ENCODE peak calls at places on chromosomes 5 and 9, in ten cellular contexts. Z is IMR-90, W is cardiac muscle cell, U is Peyer's patch, L is hepatocyte, N is ovary, H is mucosa of descending colon, Q is HCT116, G is endodermal cell, M is pancreas. E is an unnamed sample. For H3K9me3 and H3K4me1, the result is how much of the 10 kb centered on the place peaks cover.

GRCh38 chr5:104498281-104498680 is 935.7 kb upstream of the NUDT12 start:
- DNase-seq in Z (peak), W (peak), U (no peak), L (peak), N (no peak), H (no peak), Q (no peak), G (no peak), M (no peak), E (no peak)

GRCh38 chr5:54093081-54093492 is 217.3 kb downstream of the ARL15 start:
- DNase-seq in Z (no peak), W (no peak), U (no peak), L (no peak), N (no peak), H (no peak), Q (no peak), G (no peak), M (no peak), E (no peak)

GRCh38 chr5:94810281-94810680 is 191.8 kb downstream of the SLF1 start:
- DNase-seq in Z (no peak), W (no peak), U (no peak), L (no peak), N (no peak), H (no peak), Q (no peak), G (no peak), M (no peak), E (no peak)

GRCh38 chr5:127519527-127519926 is 2.1 kb downstream of the PRRC1 start:
- DNase-seq in Z (peak), W (peak), U (no peak), L (no peak), N (no peak), H (no peak), Q (no peak), G (no peak), M (no peak), E (no peak)

GRCh38 chr5:60521379-60522298 is 178.3 kb downstream of the DEPDC1B start:
- DNase-seq in Z (no peak), W (no peak), U (no peak), L (no peak), N (no peak), H (no peak), Q (no peak), G (no peak), M (no peak), E (no peak)

GRCh38 chr5:140011297-140011802 is 31.7 kb downstream of the NRG2 start:
- DNase-seq in Z (peak), W (no peak), U (no peak), L (peak), N (no peak), H (no peak), Q (no peak), G (no peak), M (no peak), E (no peak)

GRCh38 chr9:129402931-129403742 is 217.8 kb downstream of the C9orf50 start:
- DNase-seq in Z (no peak), W (no peak), U (no peak), L (no peak), N (peak), H (no peak), Q (no peak), G (no peak), M (no peak), E (no peak)

GRCh38 chr9:18056993-18057369 is 417.0 kb upstream of the ADAMTSL1 start:
- DNase-seq in Z (no peak), W (no peak), U (no peak), L (no peak), N (no peak), H (no peak), Q (no peak), G (no peak), M (no peak), E (no peak)

GRCh38 chr5:120293796-120294195 is 170.3 kb upstream of the PRR16 start:
- DNase-seq in Z (peak), W (peak), U (no peak), L (no peak), N (no peak), H (no peak), Q (no peak), G (no peak), M (no peak), E (no peak)

GRCh38 chr5:178332096-178332780 is 99.6 kb upstream of the PHYKPL start:
- DNase-seq in Z (no peak), W (no peak), U (no peak), L (no peak), N (no peak), H (no peak), Q (no peak), G (no peak), M (no peak), E (no peak)

GRCh38 chr5:143066556-143067281 is 296.5 kb downstream of the ARHGAP26 start:
- DNase-seq in Z (no peak), W (no peak), U (no peak), L (no peak), N (no peak), H (peak), Q (no peak), G (no peak), M (no peak), E (no peak)

GRCh38 chr9:38046669-38047300 is 22.2 kb downstream of the SHB start:
- DNase-seq in Z (peak), W (peak), U (no peak), L (peak), N (no peak), H (no peak), Q (peak), G (no peak), M (peak), E (peak)

GRCh38 chr9:97714435-97714834 is 17.3 kb upstream of the XPA start:
- DNase-seq in Z (peak), W (peak), U (no peak), L (peak), N (no peak), H (no peak), Q (no peak), G (no peak), M (no peak), E (no peak)

GRCh38 chr5:39657943-39658342 is 233.2 kb upstream of the DAB2 start:
- DNase-seq in Z (no peak), W (no peak), U (no peak), L (no peak), N (no peak), H (no peak), Q (no peak), G (no peak), M (no peak), E (no peak)

GRCh38 chr9:1647776-1648175 is 367.4 kb upstream of the SMARCA2 start:
- DNase-seq in Z (no peak), W (peak), U (no peak), L (no peak), N (no peak), H (peak), Q (no peak), G (no peak), M (no peak), E (no peak)

GRCh38 chr9:37531699-37532098 is 44.5 kb downstream of the FBXO10 start:
- DNase-seq in Z (no peak), W (no peak), U (peak), L (no peak), N (no peak), H (no peak), Q (no peak), G (no peak), M (no peak), E (no peak)

DNA sequence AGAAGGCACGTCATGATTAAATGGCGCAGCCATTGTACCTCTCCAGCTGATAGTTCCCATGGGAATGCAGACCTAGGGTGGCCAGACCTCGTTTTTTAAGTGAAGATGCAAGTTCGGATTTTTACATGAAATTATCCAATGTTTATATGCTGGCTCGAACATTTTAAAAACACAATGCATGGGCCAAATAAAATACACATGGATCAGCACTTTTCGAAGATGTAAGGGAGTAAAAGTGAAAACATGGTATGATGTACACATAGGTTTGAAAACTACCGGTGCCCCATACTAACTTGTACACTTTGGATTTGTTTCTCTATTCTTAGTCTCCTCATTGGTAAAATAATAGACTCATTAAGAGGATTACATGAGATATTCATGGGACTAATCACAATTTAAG is 412.5 kb upstream of the CCNG1 start:
- DNase-seq in Z (no peak), W (no peak), U (no peak), L (no peak), N (no peak), H (no peak), Q (no peak), G (no peak), M (no peak), E (no peak)
- H3K9me3 ChIP-seq in Z (under half), W (under half), U (under half), L (under half), N (under half), H (under half), Q (under half), G (under half), M (under half), E (under half)

GRCh38 chr9:133342570-133342969 is 5.4 kb downstream of the MED22 start:
- DNase-seq in Z (no peak), W (no peak), U (no peak), L (no peak), N (no peak), H (no peak), Q (no peak), G (peak), M (no peak), E (peak)
- TF ChIP-seq CTCF in Z (peak), W (no peak), U (no peak), L (no peak), N (no peak), H (no peak), Q (peak), G (no peak), M (no peak), E (no peak)

GRCh38 chr5:3615217-3615616 is 19.6 kb downstream of the IRX1 start:
- DNase-seq in Z (no peak), W (no peak), U (no peak), L (no peak), N (no peak), H (no peak), Q (no peak), G (no peak), M (no peak), E (no peak)
- H3K4me1 ChIP-seq in Z (under half), W (under half), U (under half), L (under half), N (under half), H (under half), Q (under half), G (under half), M (under half), E (under half)

DNA sequence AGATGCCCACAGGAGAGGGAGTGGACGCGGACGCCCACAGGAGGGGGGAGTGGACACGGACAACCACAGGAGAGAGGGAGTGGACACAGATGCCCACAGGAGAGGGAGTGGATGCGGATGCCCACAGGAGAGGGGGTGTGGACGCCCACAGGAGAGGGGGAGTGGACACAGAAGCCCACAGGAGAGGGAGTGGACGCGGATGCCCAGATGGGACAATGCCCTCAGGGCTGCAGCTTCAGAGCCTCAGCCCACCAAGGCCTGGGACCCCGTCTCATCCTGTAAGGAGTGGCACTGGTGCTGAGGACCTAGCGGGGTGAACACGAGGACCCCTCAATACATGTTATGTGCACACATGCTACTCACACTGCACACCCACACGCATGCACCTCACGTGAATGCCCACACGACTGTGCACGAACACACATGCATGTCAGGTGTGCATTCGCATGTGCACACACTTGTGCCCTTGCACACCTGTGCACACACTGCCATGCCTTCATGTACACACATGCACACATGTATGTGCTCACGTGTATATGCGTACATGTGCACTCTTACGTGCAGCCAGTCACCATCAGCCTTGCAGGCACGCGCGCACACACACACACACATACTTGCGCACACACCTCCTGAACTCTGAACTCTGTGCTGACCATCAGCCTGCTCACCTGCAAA is 34.8 kb downstream of the SLC6A18 start:
- DNase-seq in Z (no peak), W (no peak), U (no peak), L (no peak), N (no peak), H (no peak), Q (no peak), G (no peak), M (no peak), E (no peak)
- H3K9me3 ChIP-seq in Z (under half), W (under half), U (under half), L (under half), N (under half), H (under half), Q (under half), G (under half), M (under half), E (under half)

GRCh38 chr5:9034671-9035070 is 511.2 kb downstream of the SEMA5A start:
- DNase-seq in Z (peak), W (peak), U (no peak), L (no peak), N (no peak), H (no peak), Q (no peak), G (no peak), M (no peak), E (no peak)

GRCh38 chr5:9033524-9033923 is 512.4 kb downstream of the SEMA5A start:
- DNase-seq in Z (no peak), W (no peak), U (no peak), L (no peak), N (no peak), H (no peak), Q (no peak), G (no peak), M (no peak), E (no peak)

GRCh38 chr5:9037048-9037447 is 508.8 kb downstream of the SEMA5A start:
- DNase-seq in Z (no peak), W (no peak), U (no peak), L (no peak), N (no peak), H (no peak), Q (no peak), G (no peak), M (no peak), E (no peak)

DNA sequence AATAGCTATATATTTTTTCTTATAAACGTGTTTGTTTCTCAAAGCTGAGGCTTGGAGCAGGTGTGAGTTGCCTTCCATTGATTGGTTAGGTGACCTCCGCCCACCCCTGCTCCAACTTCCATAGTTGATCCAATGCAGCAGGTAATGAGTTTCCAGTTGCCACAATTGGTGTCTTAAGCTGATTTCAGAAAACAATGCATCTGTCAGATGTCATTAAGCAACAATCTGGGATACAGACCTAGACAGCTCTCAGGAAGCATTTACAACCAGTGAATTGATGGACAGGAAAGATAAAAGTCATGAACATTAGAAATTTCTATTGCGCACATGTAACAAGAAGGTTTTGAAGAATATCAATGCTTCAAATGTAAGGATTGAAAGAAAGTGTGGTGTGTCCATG is 510.5 kb downstream of the SEMA5A start:
- DNase-seq in Z (no peak), W (no peak), U (no peak), L (no peak), N (no peak), H (no peak), Q (no peak), G (no peak), M (no peak), E (no peak)
- TF ChIP-seq CTCF in Z (no peak), W (no peak), U (no peak), L (no peak), N (no peak), H (no peak), Q (no peak), G (no peak), M (no peak), E (no peak)

DNA sequence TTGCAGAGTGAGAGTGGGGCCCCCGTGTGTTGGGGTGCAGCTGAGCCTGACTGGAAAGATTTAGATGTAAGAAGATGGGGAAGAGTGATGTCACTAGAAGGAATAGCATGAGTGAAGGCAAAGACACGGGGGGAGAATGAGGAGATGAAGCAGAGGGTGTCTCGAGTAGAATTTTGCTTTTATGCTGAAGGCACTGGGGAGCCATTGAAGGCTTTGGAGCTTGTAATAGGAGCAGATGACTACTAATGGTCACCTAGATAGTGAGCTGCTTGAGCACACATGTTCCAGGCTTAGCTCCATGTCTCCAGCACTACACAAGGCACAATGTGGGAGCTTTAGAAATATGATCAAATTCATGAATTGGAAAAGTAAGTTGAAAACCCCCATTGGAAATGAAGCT is 32.1 kb downstream of the COL15A1 start:
- DNase-seq in Z (no peak), W (no peak), U (no peak), L (no peak), N (no peak), H (no peak), Q (no peak), G (no peak), M (no peak), E (no peak)
- H3K4me1 ChIP-seq in Z (under half), W (under half), U (under half), L (under half), N (under half), H (under half), Q (under half), G (under half), M (under half), E (under half)

GRCh38 chr5:141250576-141250975 is 5.4 kb downstream of the PCDHB15 start:
- DNase-seq in Z (no peak), W (no peak), U (no peak), L (no peak), N (no peak), H (no peak), Q (no peak), G (no peak), M (no peak), E (no peak)
- H3K9me3 ChIP-seq in Z (under half), W (under half), U (under half), L (half or more), N (under half), H (half or more), Q (under half), G (half or more), M (under half), E (half or more)

E was measured in upper lobe of left lung.